ENCODE peak calls at places on chromosomes 12 and 14, in eight cellular contexts. R is AG10803; Y is A549; D is transverse colon; N is fibroblast of lung; P is CD8-positive, alpha-beta T cell; B is fibroblast of mammary gland; O is stomach. K is an unnamed sample.

GRCh38 chr12:1946311-1946710 is 27.9 kb upstream of the CACNA2D4 start:
- DNase-seq in R (no peak), Y (no peak), D (no peak), N (no peak), P (no peak), B (no peak), O (no peak), K (no peak)

GRCh38 chr12:104458645-104459555 is 2.2 kb downstream of the CHST11 start:
- DNase-seq in R (peak), Y (no peak), D (peak), N (no peak), P (peak), B (peak), O (no peak), K (peak)

GRCh38 chr12:112288638-112289037 is 93.6 kb downstream of the HECTD4 start:
- DNase-seq in R (no peak), Y (no peak), D (no peak), N (no peak), P (no peak), B (no peak), O (no peak), K (no peak)

GRCh38 chr12:5083955-5084849 is 40.5 kb downstream of the KCNA5 start:
- DNase-seq in R (peak), Y (peak), D (no peak), N (peak), P (no peak), B (peak), O (no peak), K (peak)

GRCh38 chr12:66361703-66362102 is 59.4 kb downstream of the HELB start:
- DNase-seq in R (no peak), Y (no peak), D (no peak), N (no peak), P (no peak), B (no peak), O (no peak), K (no peak)

GRCh38 chr12:14771651-14772137 is 31.6 kb downstream of the WBP11 start:
- DNase-seq in R (no peak), Y (peak), D (no peak), N (no peak), P (peak), B (no peak), O (no peak), K (no peak)

GRCh38 chr12:56684745-56685369 is 3.2 kb downstream of the PTGES3 start:
- DNase-seq in R (no peak), Y (peak), D (no peak), N (no peak), P (no peak), B (no peak), O (peak), K (no peak)

GRCh38 chr12:67419810-67420209 is 150.7 kb downstream of the CAND1 start:
- DNase-seq in R (no peak), Y (no peak), D (no peak), N (no peak), P (no peak), B (no peak), O (no peak), K (no peak)

GRCh38 chr14:21990116-21990515 is 316.5 kb upstream of the OR4E1 start:
- DNase-seq in R (no peak), Y (peak), D (no peak), N (no peak), P (no peak), B (peak), O (no peak), K (peak)

GRCh38 chr12:6425588-6426531 is 18.9 kb upstream of the CD27 start:
- DNase-seq in R (no peak), Y (peak), D (no peak), N (no peak), P (no peak), B (peak), O (peak), K (no peak)
- H3K4me3 ChIP-seq in R (no peak), Y (no peak), D (no peak), N (no peak), P (peak), B (no peak), O (no peak), K (no peak)

GRCh38 chr14:68659021-68659931 is 133.6 kb downstream of the ZFP36L1 start:
- DNase-seq in R (peak), Y (no peak), D (no peak), N (peak), P (no peak), B (peak), O (no peak), K (peak)
- TF ChIP-seq CTCF in R (peak), Y (no peak), D (no peak), N (no peak), P (no peak), B (no peak), O (no peak), K (no peak)

DNA sequence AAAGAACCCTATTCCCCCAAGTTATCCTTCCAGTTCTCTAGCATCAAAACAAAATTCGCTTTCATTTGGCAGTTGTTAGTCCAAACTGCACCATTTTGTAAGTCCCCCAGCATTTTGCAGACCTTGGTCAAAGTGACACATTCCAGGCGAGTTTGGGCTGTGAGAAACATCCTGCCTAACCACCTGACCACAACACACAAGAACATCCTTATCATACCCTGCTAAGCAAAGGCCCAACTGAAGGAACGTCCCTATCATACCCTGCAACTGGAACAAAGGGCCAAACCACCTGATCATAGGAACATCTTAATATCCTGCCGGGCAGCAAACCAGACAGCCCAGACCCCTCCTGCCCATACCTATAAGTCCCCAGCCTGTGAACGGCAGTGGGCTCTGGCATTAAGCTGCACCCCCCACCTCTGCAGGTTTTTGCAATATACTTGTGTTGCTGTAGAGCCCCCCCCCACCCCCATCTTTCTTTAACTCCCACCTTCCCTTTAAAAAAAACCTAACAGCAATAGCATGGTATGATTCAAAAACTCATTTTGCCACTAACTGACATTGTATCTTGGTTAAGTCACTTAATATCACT is 2.7 kb downstream of the PCNX4 start:
- DNase-seq in R (peak), Y (peak), D (no peak), N (peak), P (no peak), B (peak), O (no peak), K (peak)
- H3K4me3 ChIP-seq in R (peak), Y (no peak), D (no peak), N (peak), P (no peak), B (peak), O (no peak), K (peak)

DNA sequence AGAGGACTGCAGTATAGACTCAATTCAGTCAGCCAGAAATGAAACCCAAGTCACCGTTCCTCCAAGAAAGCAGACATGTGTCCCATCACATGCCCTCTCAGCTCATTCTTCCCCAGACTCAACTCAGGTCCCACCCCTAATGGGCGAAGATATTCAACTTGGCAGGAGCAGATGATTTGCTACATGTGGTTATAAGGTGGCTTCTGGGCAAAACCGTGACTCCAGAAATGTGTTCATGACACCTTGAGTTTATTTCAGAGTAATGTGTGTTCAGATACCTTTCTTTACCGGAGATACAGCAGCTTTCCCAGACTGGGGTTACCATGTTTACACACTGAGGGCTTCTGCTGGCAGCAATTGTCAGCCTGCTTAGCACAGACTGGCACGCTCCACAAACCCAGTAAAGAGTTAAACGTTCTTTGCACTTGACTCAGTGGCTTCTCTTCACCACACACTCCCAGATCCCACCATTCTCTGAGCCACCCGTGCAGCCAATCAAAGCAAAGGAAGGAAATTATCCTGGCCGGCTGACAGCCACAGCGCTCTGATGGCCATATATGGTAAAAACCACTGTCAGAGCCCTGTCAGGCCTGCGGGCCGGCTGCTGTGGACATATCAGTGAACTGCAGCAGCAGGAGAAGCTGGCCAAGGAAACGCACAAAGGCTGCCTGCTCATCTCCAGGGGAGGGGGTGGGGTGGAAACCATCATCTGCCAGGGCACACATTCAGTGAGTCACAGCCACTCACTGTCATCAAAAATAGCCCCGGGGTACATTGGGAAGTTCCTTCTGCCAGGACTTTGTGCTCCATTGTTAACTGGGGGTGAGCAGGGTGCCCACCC is 39.9 kb downstream of the CORO1C start:
- DNase-seq in R (peak), Y (peak), D (peak), N (peak), P (peak), B (peak), O (peak), K (peak)
- TF ChIP-seq CTCF in R (peak), Y (no peak), D (peak), N (peak), P (no peak), B (peak), O (no peak), K (peak)

GRCh38 chr14:89308232-89308959 is 108.6 kb downstream of the FOXN3 start:
- DNase-seq in R (peak), Y (no peak), D (no peak), N (peak), P (no peak), B (peak), O (no peak), K (no peak)

GRCh38 chr14:89307409-89307808 is 109.6 kb downstream of the FOXN3 start:
- DNase-seq in R (no peak), Y (no peak), D (no peak), N (no peak), P (no peak), B (no peak), O (no peak), K (no peak)

GRCh38 chr14:89302396-89302950 is 114.6 kb downstream of the FOXN3 start:
- DNase-seq in R (no peak), Y (no peak), D (no peak), N (no peak), P (no peak), B (no peak), O (no peak), K (no peak)

GRCh38 chr14:89303452-89304435 is 113.3 kb downstream of the FOXN3 start:
- DNase-seq in R (peak), Y (no peak), D (peak), N (peak), P (peak), B (peak), O (peak), K (peak)

DNA sequence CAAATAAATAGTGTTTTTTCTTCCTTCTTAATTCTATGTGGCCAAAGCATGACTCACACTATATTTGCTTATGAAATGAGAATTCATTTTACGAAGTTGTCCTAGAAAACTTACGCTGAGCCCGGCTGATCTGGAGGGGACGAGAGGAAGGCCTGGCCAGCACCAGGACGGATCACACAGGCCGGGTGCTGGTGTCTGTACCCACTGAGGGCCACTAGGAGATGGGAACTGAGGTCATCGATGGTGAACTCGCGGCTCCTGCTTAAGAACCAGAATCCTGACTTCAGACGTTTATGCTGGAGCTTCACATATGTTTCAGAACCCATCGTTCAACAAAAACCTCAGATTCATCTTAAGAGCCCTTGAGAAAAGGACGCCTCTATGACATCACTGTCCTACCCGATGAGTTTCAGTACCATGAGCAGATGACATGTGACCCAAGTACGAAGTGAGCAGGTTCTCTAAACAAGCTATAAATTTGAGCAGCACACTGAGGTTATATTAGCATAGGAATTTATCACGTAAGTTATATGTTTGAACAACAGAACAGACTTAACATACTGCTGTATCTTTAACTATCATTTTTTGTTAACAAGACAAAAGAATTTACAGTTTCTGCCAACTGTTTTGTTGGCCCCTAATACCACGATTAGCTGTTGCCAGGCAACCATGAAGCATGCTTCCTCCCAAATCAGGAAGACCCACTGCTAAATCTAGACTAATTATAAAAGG is 111.9 kb downstream of the FOXN3 start:
- DNase-seq in R (peak), Y (no peak), D (peak), N (peak), P (no peak), B (peak), O (no peak), K (peak)
- H3K4me3 ChIP-seq in R (peak), Y (no peak), D (no peak), N (no peak), P (no peak), B (no peak), O (no peak), K (no peak)

GRCh38 chr12:124684496-124684895 is 117.1 kb upstream of the NCOR2 start:
- DNase-seq in R (no peak), Y (no peak), D (no peak), N (no peak), P (no peak), B (no peak), O (no peak), K (no peak)

GRCh38 chr12:124682425-124683329 is 115.3 kb upstream of the NCOR2 start:
- DNase-seq in R (no peak), Y (no peak), D (no peak), N (no peak), P (no peak), B (no peak), O (no peak), K (no peak)

GRCh38 chr12:124684971-124685688 is 117.7 kb upstream of the NCOR2 start:
- DNase-seq in R (peak), Y (no peak), D (no peak), N (peak), P (no peak), B (peak), O (no peak), K (peak)

GRCh38 chr12:124683330-124683662 is 115.9 kb upstream of the NCOR2 start:
- DNase-seq in R (no peak), Y (peak), D (peak), N (no peak), P (no peak), B (no peak), O (peak), K (no peak)

DNA sequence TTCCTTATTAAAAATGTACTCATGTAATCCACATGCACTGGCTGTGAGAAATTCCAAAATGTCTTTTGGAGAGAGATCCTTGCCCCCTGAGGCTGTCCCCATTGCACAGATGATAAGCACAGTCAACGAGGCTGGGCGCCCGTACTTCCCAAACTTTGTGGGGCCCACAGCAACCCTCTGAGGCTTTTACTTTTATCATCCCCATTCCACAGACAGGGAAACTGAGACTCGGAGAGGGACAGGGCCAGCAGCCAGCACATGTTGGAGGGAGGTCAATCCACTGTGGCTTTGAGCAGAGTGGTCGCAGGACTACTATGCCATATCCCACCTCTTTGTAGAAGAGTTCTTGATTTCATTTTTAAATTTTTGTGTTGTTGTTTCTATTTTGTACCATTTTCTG is 116.3 kb upstream of the NCOR2 start:
- DNase-seq in R (no peak), Y (no peak), D (no peak), N (no peak), P (no peak), B (no peak), O (no peak), K (no peak)
- TF ChIP-seq CTCF in R (no peak), Y (no peak), D (no peak), N (no peak), P (no peak), B (no peak), O (no peak), K (no peak)